ENCODE peak calls at places on chromosomes 5 and 9, in five cellular contexts. Q is spleen, J is GM23338, K is K562, X is upper lobe of right lung. A is an unnamed sample.

GRCh38 chr9:114286146-114286679 is 36.7 kb upstream of the ORM1 start:
- DNase-seq in Q (peak), J (no peak), K (no peak), X (peak), A (no peak)

GRCh38 chr5:158884827-158885512 is 214.7 kb downstream of the EBF1 start:
- DNase-seq in Q (no peak), J (no peak), K (no peak), X (no peak), A (no peak)

GRCh38 chr9:14478175-14479165 is 164.5 kb upstream of the NFIB start:
- DNase-seq in Q (no peak), J (no peak), K (no peak), X (no peak), A (no peak)

GRCh38 chr5:81247441-81247972 is 14.4 kb downstream of the CKMT2 start:
- DNase-seq in Q (no peak), J (no peak), K (no peak), X (no peak), A (no peak)

GRCh38 chr5:41695920-41696582 is 174.2 kb downstream of the OXCT1 start:
- DNase-seq in Q (no peak), J (peak), K (no peak), X (no peak), A (no peak)

GRCh38 chr5:157519579-157520253 is 55.9 kb downstream of the ADAM19 start:
- DNase-seq in Q (no peak), J (no peak), K (no peak), X (no peak), A (no peak)

GRCh38 chr9:116087751-116088194 is 65.8 kb upstream of the PAPPA start:
- DNase-seq in Q (no peak), J (no peak), K (no peak), X (no peak), A (no peak)

GRCh38 chr5:179495906-179496455 is 54.4 kb upstream of the RUFY1 start:
- DNase-seq in Q (no peak), J (no peak), K (no peak), X (no peak), A (peak)

GRCh38 chr5:133932441-133933168 is 35.8 kb downstream of the C5orf15 start:
- DNase-seq in Q (peak), J (no peak), K (peak), X (no peak), A (no peak)

GRCh38 chr5:59673438-59674058 is 220.0 kb downstream of the PDE4D start:
- DNase-seq in Q (no peak), J (peak), K (peak), X (no peak), A (no peak)

GRCh38 chr9:27165670-27166069 is 56.6 kb downstream of the TEK start:
- DNase-seq in Q (no peak), J (peak), K (peak), X (no peak), A (no peak)
- TF ChIP-seq CTCF in Q (no peak), J (peak), K (no peak), X (no peak), A (no peak)

GRCh38 chr9:503881-504852 is 289.5 kb downstream of the DOCK8 start:
- DNase-seq in Q (peak), J (peak), K (peak), X (peak), A (peak)
- TF ChIP-seq CTCF in Q (peak), J (no peak), K (peak), X (peak), A (peak)

GRCh38 chr5:142315231-142315900 is 9.5 kb downstream of the SPRY4 start:
- DNase-seq in Q (no peak), J (no peak), K (no peak), X (no peak), A (no peak)

GRCh38 chr5:142313693-142314092 is 11.1 kb downstream of the SPRY4 start:
- DNase-seq in Q (no peak), J (no peak), K (no peak), X (no peak), A (no peak)

GRCh38 chr5:142314129-142314528 is 10.7 kb downstream of the SPRY4 start:
- DNase-seq in Q (no peak), J (no peak), K (no peak), X (no peak), A (no peak)

GRCh38 chr5:142313275-142313674 is 11.5 kb downstream of the SPRY4 start:
- DNase-seq in Q (no peak), J (no peak), K (no peak), X (no peak), A (no peak)

DNA sequence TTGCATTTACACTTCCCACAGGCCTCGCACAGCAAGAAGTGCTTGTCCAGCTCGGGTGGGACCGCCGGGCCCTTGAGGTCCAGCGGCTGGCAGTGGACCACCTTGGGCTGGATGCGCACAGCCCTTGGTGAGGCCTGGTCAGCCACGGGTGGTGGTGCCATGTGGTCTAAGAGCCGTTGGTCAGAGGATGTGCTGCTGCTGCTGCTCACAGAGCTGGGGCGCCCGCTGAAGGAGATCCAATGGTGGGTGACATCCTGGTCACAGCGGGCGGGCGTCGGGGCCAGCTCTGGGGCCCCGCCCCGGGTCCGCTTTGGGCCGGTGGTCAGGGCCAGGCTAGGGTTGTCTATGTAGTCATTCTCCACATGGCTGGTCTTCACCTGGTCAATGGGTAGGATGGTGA is 10.2 kb downstream of the SPRY4 start:
- DNase-seq in Q (no peak), J (no peak), K (no peak), X (peak), A (no peak)
- TF ChIP-seq CTCF in Q (no peak), J (no peak), K (no peak), X (no peak), A (no peak)

GRCh38 chr9:72813544-72813943 is 139.3 kb downstream of the ALDH1A1 start:
- DNase-seq in Q (no peak), J (no peak), K (no peak), X (no peak), A (no peak)

GRCh38 chr9:72809586-72809985 is 143.3 kb downstream of the ALDH1A1 start:
- DNase-seq in Q (no peak), J (no peak), K (no peak), X (no peak), A (no peak)

GRCh38 chr9:72808446-72808768 is 144.4 kb downstream of the ALDH1A1 start:
- DNase-seq in Q (no peak), J (no peak), K (no peak), X (no peak), A (no peak)

GRCh38 chr9:72812622-72813111 is 140.2 kb downstream of the ALDH1A1 start:
- DNase-seq in Q (no peak), J (no peak), K (no peak), X (no peak), A (no peak)

DNA sequence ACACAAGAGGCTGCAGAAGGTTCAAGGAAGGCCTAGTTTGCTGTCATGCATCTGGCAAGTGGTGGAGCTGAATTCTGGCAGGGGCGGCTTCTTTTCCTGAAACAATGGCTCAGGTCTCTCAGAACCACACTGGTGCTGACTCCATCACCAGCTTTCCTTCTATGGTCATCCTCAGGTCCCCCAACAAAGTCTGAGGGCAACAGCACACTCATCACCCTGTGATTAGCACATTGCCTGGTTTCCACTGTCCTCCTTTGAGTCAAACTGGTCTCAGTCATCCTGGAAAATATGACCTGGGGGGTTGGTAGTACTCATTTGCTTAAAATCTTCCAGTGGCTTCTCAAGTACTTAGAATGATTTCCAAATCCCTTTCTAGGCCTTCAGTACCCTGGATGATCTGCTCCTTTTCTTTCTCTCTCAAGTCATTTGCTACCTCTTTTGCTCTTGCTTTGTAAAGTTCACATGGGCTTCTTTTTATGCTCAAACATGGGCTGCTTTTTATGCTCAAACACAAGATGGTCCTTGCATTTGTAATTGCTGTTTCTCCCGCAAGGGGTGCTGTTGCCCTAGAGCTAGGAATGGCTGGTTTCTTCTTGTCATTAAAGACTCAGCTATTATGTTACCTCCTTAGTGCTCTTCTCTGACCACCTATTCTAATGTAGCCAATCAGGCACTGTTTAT is 144.9 kb downstream of the ALDH1A1 start:
- DNase-seq in Q (no peak), J (peak), K (peak), X (no peak), A (no peak)
- TF ChIP-seq CTCF in Q (no peak), J (peak), K (peak), X (no peak), A (no peak)

GRCh38 chr9:130898552-130898852 is 1.9 kb upstream of the QRFP start:
- DNase-seq in Q (no peak), J (no peak), K (peak), X (no peak), A (no peak)
- TF ChIP-seq CTCF in Q (no peak), J (no peak), K (no peak), X (no peak), A (no peak)

DNA sequence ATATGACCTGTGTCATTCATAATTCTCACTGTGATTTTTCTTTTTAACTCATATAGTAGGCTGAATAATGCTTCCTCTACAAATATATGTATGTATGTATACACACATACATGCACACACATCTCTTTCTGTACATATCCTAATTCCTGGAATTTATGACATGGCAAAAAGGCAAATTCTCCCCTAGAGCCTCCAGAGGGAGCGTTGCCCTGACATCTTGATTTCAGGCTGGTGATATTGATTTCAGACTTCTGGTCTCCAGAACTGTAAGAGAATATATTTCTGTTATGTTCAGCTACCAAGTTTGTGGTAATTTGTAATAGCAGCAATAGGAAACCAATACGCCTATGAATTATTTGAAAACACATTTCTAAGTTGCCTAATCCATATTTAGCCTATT is 166.6 kb upstream of the GAS1 start:
- DNase-seq in Q (no peak), J (no peak), K (no peak), X (no peak), A (no peak)
- TF ChIP-seq CTCF in Q (no peak), J (peak), K (no peak), X (no peak), A (no peak)

DNA sequence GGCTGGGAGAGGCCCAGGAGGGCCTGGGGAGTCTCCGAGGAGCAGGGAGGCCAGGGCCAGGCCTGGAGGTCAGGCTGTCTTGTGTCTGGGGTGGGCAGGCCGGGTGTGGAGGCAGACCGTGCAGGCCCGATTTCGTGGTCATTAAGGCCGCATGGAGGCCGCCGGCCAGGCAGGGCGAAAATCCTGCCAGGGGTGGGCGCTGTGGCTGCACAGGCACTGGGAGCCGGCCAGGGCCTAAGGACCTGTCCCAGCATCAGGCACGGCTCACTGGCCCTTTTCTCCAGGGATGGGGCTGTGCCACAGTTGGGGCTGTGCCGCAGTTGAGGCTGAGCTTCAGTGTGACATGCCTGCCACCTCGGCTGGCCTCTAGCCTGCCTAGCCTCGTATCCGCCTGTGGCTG is 35.9 kb downstream of the ASS1 start:
- DNase-seq in Q (no peak), J (peak), K (peak), X (no peak), A (no peak)
- TF ChIP-seq CTCF in Q (no peak), J (peak), K (peak), X (no peak), A (no peak)

GRCh38 chr5:87598460-87598859 is 185.7 kb upstream of the CCNH start:
- DNase-seq in Q (no peak), J (no peak), K (no peak), X (no peak), A (no peak)

GRCh38 chr5:87605663-87606062 is 192.9 kb upstream of the CCNH start:
- DNase-seq in Q (no peak), J (peak), K (no peak), X (no peak), A (no peak)

GRCh38 chr5:87594566-87594965 is 181.8 kb upstream of the CCNH start:
- DNase-seq in Q (no peak), J (no peak), K (no peak), X (no peak), A (no peak)

GRCh38 chr5:87599778-87600177 is 187.0 kb upstream of the CCNH start:
- DNase-seq in Q (no peak), J (no peak), K (no peak), X (no peak), A (no peak)
- TF ChIP-seq CTCF in Q (no peak), J (no peak), K (no peak), X (no peak), A (no peak)

GRCh38 chr9:109474944-109475343 is 23.2 kb downstream of the PTPN3 start:
- DNase-seq in Q (no peak), J (no peak), K (no peak), X (no peak), A (no peak)

GRCh38 chr9:109476781-109477268 is 21.3 kb downstream of the PTPN3 start:
- DNase-seq in Q (no peak), J (no peak), K (no peak), X (no peak), A (no peak)

GRCh38 chr9:109477269-109478203 is 20.6 kb downstream of the PTPN3 start:
- DNase-seq in Q (no peak), J (no peak), K (no peak), X (peak), A (no peak)

GRCh38 chr9:109474170-109474569 is 23.9 kb downstream of the PTPN3 start:
- DNase-seq in Q (no peak), J (no peak), K (no peak), X (no peak), A (no peak)

DNA sequence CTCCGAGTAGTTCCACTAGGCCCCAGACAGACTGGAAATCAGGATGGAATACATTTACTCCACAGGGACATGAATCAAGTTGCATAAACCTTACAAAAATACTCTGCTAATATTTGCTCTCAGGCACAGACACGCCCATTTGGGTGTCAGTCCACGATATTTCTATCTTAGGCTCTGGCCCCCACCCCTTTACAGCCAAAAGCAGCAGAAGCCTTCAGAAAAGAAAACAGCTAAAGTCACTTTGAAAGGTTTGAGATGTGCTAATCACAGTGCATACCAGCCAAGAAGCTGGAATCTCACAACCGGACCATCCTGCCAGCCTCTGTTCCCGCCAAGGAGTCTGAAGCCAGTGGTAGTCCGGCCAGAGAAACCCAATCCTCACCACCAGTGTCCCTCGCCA is 22.6 kb downstream of the PTPN3 start:
- DNase-seq in Q (no peak), J (no peak), K (no peak), X (no peak), A (no peak)
- TF ChIP-seq CTCF in Q (no peak), J (no peak), K (no peak), X (no peak), A (no peak)

DNA sequence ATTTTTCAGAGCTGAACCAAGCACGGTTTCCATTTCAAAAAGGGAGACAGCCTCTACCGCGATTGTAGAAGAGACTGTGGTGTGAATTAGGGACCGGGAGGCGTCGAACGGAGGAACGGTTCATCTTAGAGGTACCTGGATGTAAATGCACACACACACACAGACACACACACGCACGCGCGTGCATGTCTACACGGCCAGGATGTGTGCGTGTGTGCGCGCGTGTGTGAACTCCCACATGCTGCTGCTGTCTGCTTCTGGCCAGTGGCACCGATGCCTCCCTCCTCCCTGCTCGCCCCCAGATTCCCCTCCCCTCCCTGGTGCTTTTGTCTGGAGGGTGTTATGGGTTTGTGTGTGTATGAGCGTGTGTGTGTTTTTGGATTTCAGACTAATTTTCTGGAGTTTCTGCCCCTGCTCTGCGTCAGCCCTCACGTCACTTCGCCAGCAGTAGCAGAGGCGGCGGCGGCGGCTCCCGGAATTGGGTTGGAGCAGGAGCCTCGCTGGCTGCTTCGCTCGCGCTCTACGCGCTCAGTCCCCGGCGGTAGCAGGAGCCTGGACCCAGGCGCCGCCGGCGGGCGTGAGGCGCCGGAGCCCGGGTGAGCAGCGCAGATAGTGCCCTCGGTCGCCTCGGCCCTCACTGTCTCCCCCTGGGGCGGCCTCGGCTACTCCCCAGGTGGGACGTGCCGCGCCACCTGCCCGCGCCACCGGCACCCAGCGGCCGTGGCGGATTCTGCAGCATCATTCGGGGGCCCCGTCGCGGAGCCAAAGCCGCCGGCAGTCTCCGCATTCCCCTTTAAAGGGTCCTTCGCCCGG is at the start of gene NTRK2:
- DNase-seq in Q (peak), J (peak), K (no peak), X (no peak), A (no peak)
- TF ChIP-seq CTCF in Q (no peak), J (peak), K (no peak), X (no peak), A (no peak)

A was measured in D721Med.